ENCODE peak calls at places on chromosome 22, in nine cellular contexts. S, I, N, K, M, R, E, X and G are unnamed samples.

GRCh38 chr22:41619979-41620645 is 731 bp downstream of the DESI1 start:
- DNase-seq in S (peak), X (peak), N (peak), I (peak), M (peak), E (no peak), R (peak), K (peak), G (no peak)

GRCh38 chr22:44151661-44152060 is 29.1 kb upstream of the PARVG start:
- DNase-seq in E (no peak), R (no peak), X (no peak), K (no peak), N (no peak), S (no peak), M (no peak), I (no peak), G (no peak)

GRCh38 chr22:19109198-19110063 is 12.8 kb downstream of the DGCR2 start:
- DNase-seq in N (peak), I (peak), S (peak), K (peak), X (no peak), R (peak), M (no peak), E (no peak), G (no peak)

GRCh38 chr22:48348855-48349254 is 1478.8 kb downstream of the BRD1 start:
- DNase-seq in X (no peak), K (no peak), N (no peak), E (no peak), M (no peak), R (no peak), S (no peak), I (no peak), G (no peak)

GRCh38 chr22:37340331-37341262 is 58.3 kb downstream of the CYTH4 start:
- DNase-seq in I (no peak), K (no peak), X (no peak), N (no peak), E (no peak), S (no peak), M (no peak), R (no peak), G (no peak)

GRCh38 chr22:33579448-33580093 is 340.7 kb downstream of the LARGE1 start:
- DNase-seq in N (peak), S (peak), I (peak), K (peak), E (peak), R (peak), X (peak), M (peak), G (peak)

GRCh38 chr22:43446037-43446803 is 34.4 kb downstream of the MPPED1 start:
- DNase-seq in K (no peak), E (no peak), I (no peak), X (no peak), R (no peak), N (no peak), S (no peak), M (peak), G (peak)

GRCh38 chr22:42901790-42902508 is 44.9 kb upstream of the ARFGAP3 start:
- DNase-seq in N (peak), K (no peak), E (no peak), R (no peak), M (no peak), S (no peak), I (no peak), X (peak), G (no peak)

GRCh38 chr22:37421468-37421877 is 5.8 kb downstream of the ELFN2 start:
- DNase-seq in X (no peak), M (no peak), R (no peak), E (no peak), I (no peak), N (no peak), K (no peak), S (no peak), G (no peak)

GRCh38 chr22:45971389-45972028 is 5.5 kb downstream of the WNT7B start:
- DNase-seq in E (no peak), N (no peak), K (no peak), I (no peak), X (no peak), M (no peak), S (no peak), R (no peak), G (no peak)
- H3K4me3 ChIP-seq in E (no peak), N (no peak), K (no peak), I (no peak), X (peak), M (no peak), S (no peak), R (peak), G (peak)

GRCh38 chr22:39317084-39317755 is 2.2 kb downstream of the RPL3 start:
- DNase-seq in E (no peak), M (no peak), N (peak), I (no peak), X (no peak), K (peak), S (no peak), R (no peak), G (no peak)

GRCh38 chr22:39316440-39317083 is 2.9 kb downstream of the RPL3 start:
- DNase-seq in R (peak), N (peak), K (peak), I (peak), E (peak), X (peak), S (peak), M (peak), G (peak)

GRCh38 chr22:39318507-39319283 is 728 bp downstream of the RPL3 start:
- DNase-seq in M (no peak), E (no peak), S (no peak), I (no peak), R (no peak), N (no peak), K (peak), X (no peak), G (no peak)

GRCh38 chr22:39319284-39320170 is at the start of gene RPL3:
- DNase-seq in K (peak), I (peak), R (peak), S (peak), M (peak), N (peak), X (peak), E (peak), G (peak)

DNA sequence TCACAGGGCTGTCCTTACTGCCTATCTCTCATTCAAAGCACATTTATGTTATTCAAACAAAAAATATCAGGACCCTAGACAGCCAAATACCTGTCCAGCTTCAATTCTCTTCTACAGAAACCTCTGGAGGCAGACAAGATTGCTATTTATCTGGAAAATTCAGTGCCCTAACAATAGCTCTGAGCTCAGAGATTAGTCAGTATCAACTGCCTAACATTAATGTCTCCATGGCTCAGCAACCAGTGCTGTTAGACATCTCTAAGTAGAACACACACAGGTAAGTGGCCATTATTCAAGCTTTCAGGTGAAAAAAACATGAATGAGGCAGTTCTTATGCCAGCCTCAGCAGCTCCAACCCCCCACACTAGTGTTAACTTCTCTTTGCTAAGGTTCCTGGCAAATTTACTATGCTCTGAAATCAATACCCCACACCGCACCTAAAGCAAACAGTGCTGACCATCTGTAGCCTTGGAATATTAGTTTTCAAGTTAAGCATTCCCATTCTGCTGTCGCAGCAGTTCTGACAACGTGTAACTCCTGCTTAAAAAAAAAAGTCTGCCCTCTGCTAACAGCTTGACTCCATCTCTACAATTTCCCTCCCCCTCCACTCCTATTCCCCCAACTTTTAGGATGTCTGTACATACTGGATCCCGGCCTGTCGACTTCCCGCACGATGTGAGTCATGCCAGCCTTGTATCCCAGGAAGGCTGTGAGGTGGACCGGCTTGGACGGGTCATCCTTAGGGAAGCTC is 1.5 kb downstream of the RPL3 start:
- DNase-seq in E (no peak), R (no peak), S (no peak), I (no peak), N (no peak), X (no peak), M (no peak), K (no peak), G (no peak)
- TF ChIP-seq POLR2A in E (no peak), R (no peak), S (peak), I (peak), N (no peak), X (no peak), M (no peak), K (no peak), G (no peak)

GRCh38 chr22:17627961-17628303 is 617 bp downstream of the ATP6V1E1 start:
- DNase-seq in R (no peak), N (no peak), K (no peak), E (no peak), S (no peak), X (no peak), I (no peak), M (no peak), G (no peak)

GRCh38 chr22:17629167-17629489 is 579 bp upstream of the ATP6V1E1 start:
- DNase-seq in X (no peak), I (no peak), N (no peak), M (no peak), R (no peak), K (no peak), S (no peak), E (no peak), G (no peak)

GRCh38 chr22:17631076-17631565 is 2.6 kb upstream of the ATP6V1E1 start:
- DNase-seq in X (no peak), I (no peak), E (no peak), R (no peak), S (no peak), N (no peak), M (no peak), K (peak), G (no peak)

GRCh38 chr22:17628304-17629166 is at the start of gene ATP6V1E1:
- DNase-seq in I (peak), N (peak), R (peak), S (peak), K (peak), E (peak), X (peak), M (peak), G (peak)

DNA sequence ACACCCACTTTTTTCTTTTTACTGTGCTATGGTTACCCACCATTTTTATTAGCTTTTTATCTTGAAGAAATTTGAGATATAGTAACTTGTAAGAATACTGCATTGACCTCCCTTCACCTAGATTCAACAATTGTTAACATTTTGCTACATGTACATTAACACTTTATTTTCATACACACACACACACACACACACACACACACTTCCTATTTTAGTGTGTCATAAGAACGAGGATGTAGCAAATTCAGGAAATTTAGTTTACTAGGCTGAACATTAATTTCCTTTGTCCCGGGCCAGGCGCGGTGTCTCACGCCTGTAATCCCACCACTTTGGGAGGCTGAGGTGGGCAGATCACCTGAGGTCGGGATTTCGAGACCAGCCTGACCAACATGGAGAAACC is 1.1 kb upstream of the ATP6V1E1 start:
- DNase-seq in X (no peak), K (no peak), M (no peak), E (no peak), I (no peak), N (peak), S (no peak), R (no peak), G (peak)
- H3K4me3 ChIP-seq in X (peak), K (no peak), M (no peak), E (peak), I (no peak), N (peak), S (no peak), R (no peak), G (no peak)

GRCh38 chr22:22802346-22802970 is 85.2 kb upstream of the IGLL5 start:
- DNase-seq in I (no peak), X (no peak), R (no peak), N (peak), E (no peak), K (no peak), M (no peak), S (no peak), G (no peak)
- TF ChIP-seq POLR2A in I (no peak), X (no peak), R (no peak), N (no peak), E (no peak), K (no peak), M (no peak), S (no peak), G (no peak)